ENCODE peak calls at places on chromosome 2, in five cellular contexts. G is IMR-90, Y is H1, P is K562, C is HepG2. R is an unnamed sample.

GRCh38 chr2:161381581-161381980 is 34.5 kb upstream of the TBR1 start:
- DNase-seq in Y (no peak), C (no peak), G (no peak), P (no peak), R (no peak)

GRCh38 chr2:165745916-165746315 is 48.1 kb downstream of the GALNT3 start:
- DNase-seq in C (no peak), P (no peak), Y (no peak), G (no peak), R (no peak)

GRCh38 chr2:143158500-143159262 is 29.5 kb downstream of the ARHGAP15 start:
- DNase-seq in G (no peak), P (no peak), Y (no peak), C (no peak), R (no peak)

GRCh38 chr2:46364797-46365457 is 67.7 kb downstream of the EPAS1 start:
- DNase-seq in G (peak), P (peak), Y (no peak), C (peak), R (peak)

GRCh38 chr2:182359027-182360011 is 67.5 kb downstream of the PDE1A start:
- DNase-seq in C (no peak), P (no peak), Y (no peak), G (peak), R (no peak)

GRCh38 chr2:230957756-230958391 is 32.8 kb upstream of the GPR55 start:
- DNase-seq in G (no peak), Y (no peak), P (no peak), C (no peak), R (no peak)

GRCh38 chr2:5594288-5594687 is 97.9 kb upstream of the SOX11 start:
- DNase-seq in C (no peak), P (no peak), Y (no peak), G (no peak), R (no peak)

GRCh38 chr2:118224144-118224887 is 136.0 kb downstream of the INSIG2 start:
- DNase-seq in G (no peak), Y (peak), P (no peak), C (no peak), R (no peak)

GRCh38 chr2:3348771-3349170 is 28.8 kb downstream of the EIPR1 start:
- DNase-seq in C (no peak), G (no peak), P (no peak), Y (no peak), R (no peak)

GRCh38 chr2:214184461-214184860 is 226.4 kb upstream of the VWC2L start:
- DNase-seq in P (no peak), Y (no peak), C (no peak), G (no peak), R (no peak)

GRCh38 chr2:74142340-74142739 is 5.4 kb downstream of the BOLA3 start:
- DNase-seq in C (no peak), Y (no peak), P (peak), G (no peak), R (peak)

GRCh38 chr2:80153151-80153550 is 151.4 kb downstream of the LRRTM1 start:
- DNase-seq in Y (no peak), G (no peak), P (no peak), C (no peak), R (no peak)

GRCh38 chr2:226115102-226115831 is 684.4 kb downstream of the IRS1 start:
- DNase-seq in G (peak), C (peak), P (no peak), Y (no peak), R (peak)

GRCh38 chr2:187618813-187619212 is 64.6 kb upstream of the TFPI start:
- DNase-seq in Y (no peak), G (peak), C (no peak), P (no peak), R (no peak)

GRCh38 chr2:218996937-218997336 is 3.7 kb upstream of the CRYBA2 start:
- DNase-seq in G (no peak), C (no peak), P (no peak), Y (no peak), R (no peak)

GRCh38 chr2:53209679-53210473 is 557.7 kb upstream of the CHAC2 start:
- DNase-seq in C (no peak), G (no peak), P (no peak), Y (no peak), R (no peak)

GRCh38 chr2:209334188-209335017 is 89.4 kb upstream of the MAP2 start:
- DNase-seq in Y (peak), G (peak), C (peak), P (peak), R (peak)

GRCh38 chr2:210162466-210163124 is 8.6 kb downstream of the KANSL1L start:
- DNase-seq in P (no peak), G (no peak), Y (no peak), C (no peak), R (no peak)

GRCh38 chr2:220394433-220394832 is 767.0 kb downstream of the SLC4A3 start:
- DNase-seq in G (peak), Y (no peak), P (no peak), C (no peak), R (no peak)

GRCh38 chr2:47653909-47654789 is 128.8 kb upstream of the MSH6 start:
- DNase-seq in G (peak), P (peak), C (peak), Y (peak), R (no peak)

GRCh38 chr2:96329416-96329815 is 4.3 kb downstream of the ITPRIPL1 start:
- DNase-seq in G (peak), P (no peak), Y (no peak), C (peak), R (no peak)

GRCh38 chr2:194383404-194383803 is 1273.6 kb upstream of the SLC39A10 start:
- DNase-seq in P (no peak), C (no peak), Y (no peak), G (no peak), R (no peak)

GRCh38 chr2:189444322-189444721 is 3.0 kb downstream of the WDR75 start:
- DNase-seq in C (no peak), G (peak), P (no peak), Y (no peak), R (no peak)

DNA sequence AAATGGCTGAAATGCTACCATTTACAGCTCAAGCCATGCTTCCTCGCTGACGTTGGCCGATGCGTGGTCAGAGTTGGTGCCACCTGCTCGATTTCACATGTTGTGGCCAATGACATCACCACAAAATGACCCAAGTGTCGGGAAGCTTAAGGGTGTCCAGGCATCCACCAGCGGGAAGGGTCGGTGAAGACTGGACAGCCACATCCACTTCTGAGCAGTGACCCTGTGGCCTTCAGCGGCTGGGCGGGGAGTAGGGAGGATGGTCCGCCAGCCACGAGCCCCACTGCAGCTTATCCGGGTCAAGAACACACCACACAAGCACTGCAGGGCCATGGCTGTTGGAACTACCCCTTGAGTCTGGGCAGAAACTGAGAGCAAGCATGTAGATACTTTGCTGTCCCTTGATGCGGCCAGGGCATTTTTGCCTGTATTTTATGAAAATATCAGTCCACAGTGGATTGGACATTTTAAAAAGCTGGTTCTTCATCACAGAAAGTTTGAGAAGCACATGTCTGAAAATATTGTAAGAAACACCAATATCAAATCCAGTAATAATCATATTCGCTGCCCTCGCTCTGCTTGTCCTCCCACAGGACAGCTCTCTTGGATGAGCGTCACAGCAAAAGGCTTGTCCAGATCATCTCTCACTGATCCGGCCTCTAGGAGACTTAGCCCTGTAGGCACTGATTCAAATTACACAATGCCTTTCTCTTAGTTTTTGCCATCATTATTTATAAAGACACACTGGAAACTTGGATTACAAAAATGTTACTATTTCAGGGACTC is 174.0 kb downstream of the TWIST2 start:
- DNase-seq in P (no peak), C (no peak), G (no peak), Y (no peak), R (no peak)
- TF ChIP-seq RFX5 in P (no peak), C (no peak), G (no peak), Y (no peak), R (no peak)

GRCh38 chr2:105394951-105395611 is 3.8 kb downstream of the FHL2 start:
- DNase-seq in Y (no peak), C (peak), G (peak), P (no peak), R (no peak)
- TF ChIP-seq MAFK in Y (no peak), C (no peak), G (no peak), P (no peak), R (no peak)

GRCh38 chr2:229083606-229084349 is 187.3 kb downstream of the PID1 start:
- DNase-seq in G (no peak), Y (no peak), C (no peak), P (no peak), R (no peak)
- TF ChIP-seq RFX5 in G (no peak), Y (no peak), C (no peak), P (no peak), R (no peak)

DNA sequence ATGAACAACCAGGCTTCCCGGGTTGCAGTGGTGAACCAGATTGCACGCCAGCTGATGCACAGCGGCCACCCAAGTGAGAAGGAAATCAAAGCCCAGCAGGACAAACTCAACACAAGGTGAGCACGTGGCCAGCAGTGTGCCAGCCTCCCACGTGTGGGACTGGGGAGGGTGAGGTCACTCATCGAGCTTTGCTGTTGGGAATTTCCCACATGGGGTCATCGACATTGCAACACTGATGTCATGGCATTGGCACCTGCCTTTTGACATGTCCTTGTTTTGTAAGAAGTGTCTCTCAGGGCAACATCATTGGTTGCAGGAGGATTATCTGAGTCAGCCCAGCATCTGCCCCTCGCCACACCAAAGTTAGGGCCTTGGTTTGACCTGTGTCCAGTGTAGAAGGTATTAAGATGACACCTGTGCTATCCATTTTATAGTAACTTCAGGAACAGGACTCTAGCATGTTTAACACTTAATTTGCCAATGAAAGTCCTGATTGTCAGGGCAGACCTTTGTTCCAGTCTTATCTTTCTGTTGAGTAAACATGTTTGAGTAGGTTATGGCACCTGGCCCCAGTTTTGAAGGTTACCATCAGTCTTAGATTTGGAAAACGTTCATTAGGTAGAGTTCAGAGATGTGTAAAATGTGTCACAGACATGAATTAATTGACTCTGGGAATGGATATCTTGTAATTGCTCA is 93.4 kb upstream of the EML6 start:
- DNase-seq in G (peak), C (peak), Y (no peak), P (no peak), R (peak)
- TF ChIP-seq MAFK in G (no peak), C (no peak), Y (no peak), P (no peak), R (no peak)

R was measured in A549.